ENCODE peak calls at places on chromosomes 6 and 20, in seven cellular contexts. R is prostate gland, O is HL-60, J is Panc1, E is HCT116, W is K562, N is sigmoid colon. F is an unnamed sample.

GRCh38 chr6:114108119-114109002 is 137.4 kb upstream of the HDAC2 start:
- DNase-seq in R (peak), O (no peak), J (peak), E (peak), W (peak), N (peak), F (no peak)

GRCh38 chr20:59812286-59813125 is 120.9 kb downstream of the SYCP2 start:
- DNase-seq in R (no peak), O (no peak), J (no peak), E (no peak), W (no peak), N (no peak), F (no peak)

GRCh38 chr20:35301426-35301825 is 9.2 kb upstream of the FAM83C start:
- DNase-seq in R (no peak), O (no peak), J (no peak), E (no peak), W (no peak), N (no peak), F (no peak)

GRCh38 chr6:143394351-143394750 is 56.1 kb downstream of the ADAT2 start:
- DNase-seq in R (no peak), O (no peak), J (no peak), E (no peak), W (no peak), N (no peak), F (no peak)

GRCh38 chr20:35315199-35316020 is 23.2 kb upstream of the FAM83C start:
- DNase-seq in R (no peak), O (no peak), J (no peak), E (no peak), W (no peak), N (no peak), F (no peak)

GRCh38 chr20:21682576-21682975 is 22.9 kb upstream of the PAX1 start:
- DNase-seq in R (no peak), O (no peak), J (no peak), E (no peak), W (no peak), N (no peak), F (no peak)

GRCh38 chr20:3312940-3313656 is 74.1 kb upstream of the SLC4A11 start:
- DNase-seq in R (no peak), O (peak), J (no peak), E (no peak), W (no peak), N (no peak), F (peak)

GRCh38 chr6:89369009-89369408 is 16.5 kb upstream of the UBE2J1 start:
- DNase-seq in R (peak), O (no peak), J (no peak), E (no peak), W (no peak), N (peak), F (peak)

DNA sequence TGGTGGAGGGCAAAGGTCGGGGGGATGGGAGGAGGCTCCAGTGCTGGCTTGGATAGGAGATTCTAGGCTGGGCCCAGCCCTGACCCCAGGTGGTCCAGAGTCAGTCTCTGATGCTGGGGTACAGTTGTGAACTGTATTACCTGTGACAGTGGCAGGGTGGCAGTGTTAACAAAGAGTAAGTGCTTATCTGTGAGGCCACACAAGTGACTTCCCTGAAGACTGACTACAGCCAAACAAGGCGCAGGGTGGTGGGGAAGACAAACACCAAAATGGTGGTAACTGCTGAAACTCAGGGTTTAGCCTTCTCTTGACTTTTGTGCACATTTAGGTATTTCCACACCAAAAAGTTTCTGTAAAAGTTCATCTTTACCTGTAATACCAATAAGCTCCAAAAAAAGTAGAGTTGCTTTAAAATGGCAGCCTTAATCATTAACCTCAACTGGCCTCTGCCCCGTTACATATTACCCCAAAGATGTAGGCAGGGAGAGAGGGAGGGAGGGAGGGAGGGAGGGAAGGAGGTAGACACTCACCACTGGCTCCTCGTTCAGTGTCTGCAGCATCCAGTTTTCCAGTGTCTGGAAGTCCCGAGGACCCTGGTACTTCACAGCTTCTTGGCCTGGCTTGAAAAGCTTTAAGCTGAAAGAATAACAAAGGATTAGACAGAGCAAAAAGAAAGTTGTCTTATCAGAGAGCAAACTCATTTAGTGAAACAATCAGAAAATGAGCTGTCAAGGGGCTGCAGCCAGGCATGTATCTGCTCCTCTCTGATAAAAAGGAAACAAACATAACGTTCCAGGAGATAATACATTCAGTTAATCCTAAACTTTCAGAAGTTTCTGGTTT is 11.3 kb downstream of the TXNDC5 start:
- DNase-seq in R (no peak), O (no peak), J (no peak), E (no peak), W (peak), N (no peak), F (no peak)
- TF ChIP-seq CTCF in R (no peak), O (no peak), J (no peak), E (peak), W (peak), N (peak), F (no peak)

DNA sequence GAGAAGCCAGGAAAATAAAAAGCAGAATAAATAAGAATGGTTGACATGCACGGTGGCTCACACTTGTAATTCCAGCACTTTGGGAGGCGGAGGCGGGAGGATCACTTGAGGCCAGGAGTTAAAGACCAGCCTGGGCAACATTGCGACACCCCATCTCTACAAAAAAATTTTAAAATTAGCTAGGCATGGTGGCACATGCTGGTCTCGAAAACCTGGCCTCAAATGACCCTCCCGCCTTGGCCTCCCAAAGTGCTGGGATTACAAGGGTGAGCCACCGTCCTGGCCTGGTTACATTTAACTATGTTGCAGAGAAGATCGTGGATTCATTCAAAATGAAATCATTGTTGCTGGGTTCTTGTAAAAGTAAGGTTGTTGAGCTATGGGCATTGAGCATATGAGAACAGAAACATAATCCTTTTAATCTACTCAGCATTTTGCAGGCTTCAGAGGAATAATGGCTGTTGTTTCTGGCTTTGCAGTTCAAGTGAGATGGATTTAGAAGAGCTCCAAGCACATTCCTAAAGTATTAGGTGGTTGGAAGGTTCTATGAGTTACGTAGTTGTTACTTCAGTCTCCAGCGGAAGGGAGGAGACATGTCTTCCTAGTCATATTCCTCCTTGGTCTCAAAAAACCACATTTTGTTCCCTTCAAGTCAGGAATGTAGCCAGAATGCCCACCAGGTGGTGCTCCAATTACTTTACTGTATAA is 45.6 kb upstream of the RAB23 start:
- DNase-seq in R (no peak), O (peak), J (peak), E (peak), W (peak), N (peak), F (no peak)
- TF ChIP-seq POLR2AphosphoS5 in R (peak), O (no peak), J (no peak), E (no peak), W (no peak), N (peak), F (no peak)

DNA sequence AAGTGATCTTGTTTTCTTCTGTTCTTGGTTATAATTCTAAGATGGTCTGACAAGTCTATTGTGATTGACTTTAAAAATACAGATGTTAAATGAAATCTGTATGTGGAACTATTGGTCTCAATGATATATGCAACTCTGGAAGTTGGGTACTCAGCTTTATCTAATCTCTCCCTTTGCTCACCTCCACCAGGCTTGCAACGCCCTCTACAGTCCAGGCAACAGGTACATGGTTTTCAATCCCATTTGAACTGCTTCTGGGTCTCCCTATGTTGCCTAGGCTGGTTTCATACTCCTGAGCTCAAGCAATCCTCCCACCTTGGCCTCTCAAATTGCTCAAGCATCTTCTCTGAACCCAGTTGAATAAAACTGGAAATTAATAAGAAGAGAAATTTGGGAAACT is 25.6 kb upstream of the HLA-DQB1 start:
- DNase-seq in R (peak), O (no peak), J (peak), E (peak), W (peak), N (no peak), F (no peak)
- TF ChIP-seq CTCF in R (peak), O (no peak), J (peak), E (peak), W (peak), N (no peak), F (no peak)

DNA sequence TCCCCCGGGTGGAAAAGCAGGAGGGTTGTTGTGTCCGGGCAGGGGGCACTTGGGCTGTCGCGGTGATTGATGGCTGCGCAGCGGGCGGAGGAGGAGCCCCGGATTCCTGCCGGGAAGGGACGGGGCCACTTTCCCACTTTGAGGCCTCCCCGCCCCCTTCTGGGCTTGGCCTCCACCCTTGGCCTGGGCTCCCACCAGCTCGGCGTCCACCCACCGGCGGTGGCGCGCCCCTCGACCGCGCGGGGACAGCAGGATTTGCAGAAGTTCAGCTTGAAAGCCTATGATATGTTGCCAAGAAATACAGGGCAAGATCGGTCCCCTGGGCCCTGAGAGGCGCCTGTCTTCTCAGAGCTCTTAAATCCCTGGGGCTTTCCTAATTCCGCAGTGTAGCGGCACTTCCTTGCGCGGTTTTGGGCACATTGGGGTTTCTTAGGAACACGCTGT is 852 bp downstream of the RIN2 start:
- DNase-seq in R (peak), O (no peak), J (no peak), E (no peak), W (no peak), N (peak), F (peak)
- TF ChIP-seq POLR2AphosphoS5 in R (peak), O (no peak), J (no peak), E (no peak), W (no peak), N (no peak), F (peak)

F was measured in breast epithelium.